ENCODE peak calls at places on chromosome 6, in ten cellular contexts. Y, Q, E, N, X, D, C, T, S and W are unnamed samples.

GRCh38 chr6:134421496-134421895 is 103.6 kb upstream of the SGK1 start:
- DNase-seq in Y (no peak), Q (no peak), E (no peak), N (no peak), X (no peak), D (no peak), C (no peak), T (no peak), S (no peak), W (no peak)

GRCh38 chr6:143027058-143027457 is 33.6 kb upstream of the AIG1 start:
- DNase-seq in Y (no peak), Q (peak), E (no peak), N (peak), X (no peak), D (peak), C (no peak), T (peak), S (no peak), W (peak)

GRCh38 chr6:127586372-127586771 is 9.4 kb downstream of the C6orf58 start:
- DNase-seq in Y (no peak), Q (no peak), E (no peak), N (no peak), X (no peak), D (peak), C (peak), T (no peak), S (no peak), W (no peak)

GRCh38 chr6:163338671-163339405 is 75.7 kb upstream of the QKI start:
- DNase-seq in Y (no peak), Q (no peak), E (peak), N (peak), X (no peak), D (peak), C (no peak), T (peak), S (no peak), W (no peak)

GRCh38 chr6:31350973-31351733 is 5.8 kb downstream of the HLA-B start:
- DNase-seq in Y (no peak), Q (no peak), E (no peak), N (no peak), X (no peak), D (no peak), C (no peak), T (no peak), S (no peak), W (no peak)

GRCh38 chr6:156954191-156954590 is 177.0 kb downstream of the ARID1B start:
- DNase-seq in Y (no peak), Q (no peak), E (no peak), N (no peak), X (no peak), D (no peak), C (no peak), T (no peak), S (no peak), W (no peak)

GRCh38 chr6:157996918-157997702 is 15.4 kb downstream of the SYNJ2 start:
- DNase-seq in Y (no peak), Q (no peak), E (no peak), N (no peak), X (no peak), D (no peak), C (no peak), T (peak), S (no peak), W (no peak)

GRCh38 chr6:169827372-169827771 is 76.0 kb downstream of the ERMARD start:
- DNase-seq in Y (no peak), Q (no peak), E (no peak), N (no peak), X (no peak), D (peak), C (no peak), T (no peak), S (no peak), W (no peak)

GRCh38 chr6:2157441-2158127 is 87.8 kb downstream of the GMDS start:
- DNase-seq in Y (no peak), Q (no peak), E (peak), N (no peak), X (no peak), D (no peak), C (no peak), T (no peak), S (no peak), W (no peak)

GRCh38 chr6:132020138-132020551 is 69.0 kb upstream of the CCN2 start:
- DNase-seq in Y (no peak), Q (no peak), E (no peak), N (no peak), X (no peak), D (no peak), C (no peak), T (peak), S (no peak), W (no peak)

GRCh38 chr6:154614101-154614500 is 103.6 kb upstream of the CNKSR3 start:
- DNase-seq in Y (no peak), Q (no peak), E (no peak), N (no peak), X (no peak), D (no peak), C (no peak), T (no peak), S (no peak), W (no peak)

GRCh38 chr6:84635081-84635745 is 129.2 kb downstream of the TBX18 start:
- DNase-seq in Y (no peak), Q (no peak), E (no peak), N (no peak), X (no peak), D (no peak), C (no peak), T (no peak), S (no peak), W (no peak)

GRCh38 chr6:47371139-47371874 is 61.6 kb upstream of the TNFRSF21 start:
- DNase-seq in Y (no peak), Q (no peak), E (no peak), N (no peak), X (no peak), D (peak), C (no peak), T (no peak), S (no peak), W (no peak)

GRCh38 chr6:296151-297122 is 4.2 kb downstream of the DUSP22 start:
- DNase-seq in Y (no peak), Q (no peak), E (no peak), N (no peak), X (no peak), D (no peak), C (no peak), T (no peak), S (no peak), W (no peak)

GRCh38 chr6:156776470-156776840 is 723 bp upstream of the ARID1B start:
- DNase-seq in Y (peak), Q (no peak), E (peak), N (no peak), X (peak), D (no peak), C (no peak), T (no peak), S (no peak), W (no peak)

GRCh38 chr6:168411130-168411529 is 29.9 kb upstream of the SMOC2 start:
- DNase-seq in Y (no peak), Q (no peak), E (no peak), N (no peak), X (no peak), D (no peak), C (no peak), T (peak), S (no peak), W (no peak)